ENCODE peak calls at places on chromosomes 6 and 20, in eight cellular contexts. Q is CD8-positive, alpha-beta memory T cell; X is left lung; D is neuronal stem cell; K is fibroblast of lung; H is H9; A is heart left ventricle; S is tibial artery. C is an unnamed sample. For H3K4me1 and H3K27me3, the result is how much of the 10 kb centered on the place peaks cover.

GRCh38 chr6:155026366-155027045 is 31.4 kb downstream of the TIAM2 start:
- DNase-seq in Q (no peak), X (peak), S (peak), A (peak), D (no peak), H (no peak), K (peak), C (no peak)

GRCh38 chr20:19381947-19382346 is 169.5 kb downstream of the SLC24A3 start:
- DNase-seq in X (no peak), S (no peak), Q (no peak), K (no peak), H (no peak), A (no peak), D (no peak), C (no peak)

GRCh38 chr6:79410806-79411205 is 126.4 kb downstream of the LCA5 start:
- DNase-seq in A (no peak), X (no peak), H (no peak), S (no peak), Q (no peak), D (peak), K (no peak), C (no peak)

GRCh38 chr20:42179768-42180167 is 561.6 kb upstream of the CHD6 start:
- DNase-seq in S (no peak), K (no peak), D (peak), H (peak), Q (no peak), A (no peak), X (no peak), C (no peak)

GRCh38 chr6:119129148-119129967 is 50.9 kb upstream of the FAM184A start:
- DNase-seq in X (no peak), K (peak), A (no peak), S (no peak), Q (peak), D (peak), H (peak), C (peak)

GRCh38 chr20:19889011-19889953 is 127.9 kb upstream of the NAA20 start:
- DNase-seq in S (peak), Q (no peak), H (no peak), A (peak), D (no peak), X (peak), K (peak), C (no peak)

GRCh38 chr20:62922451-62922921 is 3.8 kb downstream of the DIDO1 start:
- DNase-seq in S (no peak), H (no peak), X (no peak), A (no peak), D (no peak), Q (no peak), K (no peak), C (peak)

GRCh38 chr20:55882286-55882685 is 123.0 kb downstream of the CBLN4 start:
- DNase-seq in K (no peak), H (no peak), A (no peak), S (no peak), Q (no peak), D (no peak), X (no peak), C (no peak)

GRCh38 chr20:11646359-11646758 is 271.3 kb upstream of the BTBD3 start:
- DNase-seq in Q (no peak), K (no peak), H (peak), S (no peak), X (peak), D (no peak), A (no peak), C (no peak)

GRCh38 chr6:111980168-111980567 is 73.7 kb upstream of the CCN6 start:
- DNase-seq in A (peak), K (peak), D (no peak), X (no peak), Q (no peak), H (no peak), S (no peak), C (no peak)

GRCh38 chr6:28719275-28719940 is 193.7 kb downstream of the GPX5 start:
- DNase-seq in D (no peak), K (peak), S (no peak), H (peak), X (no peak), Q (no peak), A (no peak), C (no peak)

GRCh38 chr6:80094017-80094416 is 12.5 kb upstream of the BCKDHB start:
- DNase-seq in S (no peak), X (no peak), K (peak), Q (peak), H (no peak), A (no peak), D (peak), C (peak)

GRCh38 chr20:13915244-13915643 is 75.2 kb downstream of the SEL1L2 start:
- DNase-seq in X (no peak), H (no peak), S (no peak), K (no peak), A (no peak), Q (no peak), D (no peak), C (no peak)

GRCh38 chr20:31837896-31838397 is 7.5 kb downstream of the FOXS1 start:
- DNase-seq in X (no peak), Q (no peak), S (no peak), A (no peak), H (no peak), K (peak), D (no peak), C (no peak)

DNA sequence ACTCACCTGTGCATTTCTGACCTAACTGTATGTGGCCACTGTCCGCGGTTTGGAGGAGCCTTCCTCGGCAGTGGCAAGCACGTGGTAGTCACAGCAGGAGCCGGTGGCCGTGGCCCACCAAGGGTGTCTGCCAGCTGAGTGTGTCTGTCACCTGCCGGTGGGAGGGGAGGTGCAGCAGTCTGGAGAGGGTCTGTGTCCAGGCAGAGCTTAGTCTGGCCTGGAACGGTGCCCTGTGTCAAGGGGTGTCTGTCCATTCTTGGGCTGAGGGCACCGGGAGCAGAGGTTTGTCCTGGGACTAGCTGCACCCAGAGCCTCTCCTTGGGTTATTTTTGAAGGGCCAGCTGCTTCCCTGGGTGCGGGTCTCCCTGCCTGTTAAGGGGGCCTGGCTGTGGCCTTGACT is 5.0 kb downstream of the RBM38 start:
- DNase-seq in D (no peak), X (peak), H (no peak), K (no peak), Q (peak), S (no peak), A (peak), C (no peak)
- H3K4me1 ChIP-seq in D (under half), X (half or more), H (under half), K (under half), Q (half or more), S (half or more), A (half or more), C (half or more)

GRCh38 chr20:1971893-1972586 is 21.8 kb downstream of the PDYN start:
- DNase-seq in X (no peak), K (no peak), H (no peak), Q (no peak), S (no peak), D (no peak), A (no peak), C (no peak)
- H3K27me3 ChIP-seq in X (under half), K (under half), H (under half), Q (under half), S (under half), D (under half), A (under half), C (under half)

GRCh38 chr6:158567871-158568401 is 8.0 kb downstream of the TMEM181 start:
- DNase-seq in D (no peak), A (no peak), K (no peak), X (peak), Q (peak), S (no peak), H (no peak), C (peak)
- H3K27ac ChIP-seq in D (no peak), A (no peak), K (no peak), X (no peak), Q (peak), S (no peak), H (no peak), C (peak)

GRCh38 chr6:4885534-4885933 is 109.3 kb downstream of the CDYL start:
- DNase-seq in H (no peak), X (no peak), S (no peak), Q (no peak), D (no peak), A (no peak), K (no peak), C (no peak)
- H3K4me1 ChIP-seq in H (under half), X (under half), S (under half), Q (under half), D (under half), A (under half), K (under half), C (under half)

GRCh38 chr20:36153754-36154695 is 515 bp upstream of the EPB41L1 start:
- DNase-seq in D (peak), X (peak), K (peak), Q (peak), S (peak), A (peak), H (peak), C (no peak)
- H3K27me3 ChIP-seq in D (under half), X (under half), K (under half), Q (under half), S (under half), A (under half), H (under half), C (under half)

GRCh38 chr6:20367716-20368485 is 33.8 kb upstream of the E2F3 start:
- DNase-seq in H (no peak), D (no peak), S (no peak), A (no peak), K (peak), Q (no peak), X (no peak), C (no peak)
- H3K27ac ChIP-seq in H (no peak), D (no peak), S (no peak), A (no peak), K (no peak), Q (no peak), X (no peak), C (peak)